ENCODE peak calls at places on chromosomes 1 and 21, in four cellular contexts. M is ureter, J is transverse colon, N is A172. Q is an unnamed sample.

GRCh38 chr1:151106891-151107290 is 36.3 kb downstream of the GABPB2 start:
- DNase-seq in J (no peak), M (no peak), N (peak; percentile 32), Q (no peak)

GRCh38 chr1:71043061-71043460 is 4.6 kb downstream of the PTGER3 start:
- DNase-seq in J (no peak), N (no peak), M (no peak), Q (no peak)

GRCh38 chr1:156096640-156097391 is 14.6 kb upstream of the MEX3A start:
- DNase-seq in N (peak; percentile 92), J (peak; percentile 93), M (peak; percentile 93), Q (peak; percentile 92)

GRCh38 chr1:243264718-243265117 is 8.9 kb downstream of the SDCCAG8 start:
- DNase-seq in N (peak; percentile 82), M (no peak), J (no peak), Q (no peak)

GRCh38 chr1:157574836-157575235 is 22.5 kb upstream of the FCRL5 start:
- DNase-seq in N (no peak), M (no peak), J (no peak), Q (no peak)

GRCh38 chr21:29656504-29657227 is 283.1 kb downstream of the GRIK1 start:
- DNase-seq in M (no peak), N (peak; percentile 95), J (no peak), Q (no peak)

GRCh38 chr1:65527672-65528071 is 107.2 kb downstream of the LEPR start:
- DNase-seq in J (no peak), M (no peak), N (no peak), Q (no peak)

GRCh38 chr1:207603777-207604176 is 41.2 kb upstream of the CR1L start:
- DNase-seq in M (no peak), N (peak; percentile 10), J (no peak), Q (no peak)

GRCh38 chr1:160428655-160429054 is 28.3 kb downstream of the VANGL2 start:
- DNase-seq in M (no peak), N (peak; percentile 95), J (peak; percentile 75), Q (peak; percentile 23)

GRCh38 chr21:16912075-16912474 is 600.8 kb upstream of the CXADR start:
- DNase-seq in M (no peak), N (peak; percentile 26), J (no peak), Q (no peak)

GRCh38 chr1:8026153-8026975 is at the start of gene ERRFI1:
- DNase-seq in M (peak; percentile 96), N (peak; percentile 66), J (peak; percentile 95), Q (peak; percentile 94)

GRCh38 chr1:186633101-186633500 is 47.1 kb downstream of the PTGS2 start:
- DNase-seq in M (no peak), J (no peak), N (no peak), Q (no peak)